ENCODE peak calls at places on chromosome 12, in four cellular contexts. Y, H, D and F are unnamed samples.

GRCh38 chr12:24742378-24742777 is 206.5 kb downstream of the BCAT1 start:
- DNase-seq in Y (peak), H (no peak), D (no peak), F (no peak)

GRCh38 chr12:124460771-124461170 is 106.6 kb downstream of the NCOR2 start:
- DNase-seq in Y (no peak), H (no peak), D (no peak), F (no peak)

GRCh38 chr12:14836336-14837210 is 6.8 kb downstream of the ART4 start:
- DNase-seq in Y (no peak), H (peak), D (peak), F (no peak)

GRCh38 chr12:124236651-124237050 is 58.2 kb upstream of the RFLNA start:
- DNase-seq in Y (no peak), H (peak), D (no peak), F (no peak)

GRCh38 chr12:15838986-15839385 is 43.2 kb upstream of the STRAP start:
- DNase-seq in Y (no peak), H (no peak), D (no peak), F (no peak)

GRCh38 chr12:78931466-78931990 is 67.0 kb downstream of the SYT1 start:
- DNase-seq in Y (no peak), H (no peak), D (peak), F (no peak)

GRCh38 chr12:112004041-112004440 is 8.9 kb downstream of the TMEM116 start:
- DNase-seq in Y (no peak), H (no peak), D (no peak), F (no peak)

GRCh38 chr12:109720152-109720855 is 6.7 kb downstream of the FAM222A start:
- DNase-seq in Y (no peak), H (no peak), D (no peak), F (no peak)

GRCh38 chr12:18794000-18794399 is 56.1 kb downstream of the CAPZA3 start:
- DNase-seq in Y (no peak), H (no peak), D (no peak), F (no peak)

GRCh38 chr12:29726321-29726692 is 57.4 kb downstream of the TMTC1 start:
- DNase-seq in Y (no peak), H (peak), D (peak), F (no peak)

GRCh38 chr12:64304571-64304970 is 82.5 kb upstream of the KICS2 start:
- DNase-seq in Y (no peak), H (no peak), D (no peak), F (no peak)

GRCh38 chr12:34601689-34602088 is 579.4 kb downstream of the ALG10 start:
- DNase-seq in Y (no peak), H (no peak), D (no peak), F (peak)

GRCh38 chr12:111964935-111965334 is 48.0 kb downstream of the TMEM116 start:
- DNase-seq in Y (no peak), H (no peak), D (no peak), F (no peak)

GRCh38 chr12:4779749-4780148 is 59.5 kb downstream of the GALNT8 start:
- DNase-seq in Y (no peak), H (no peak), D (no peak), F (no peak)

GRCh38 chr12:65609359-65609771 is 214.9 kb upstream of the HMGA2 start:
- DNase-seq in Y (no peak), H (peak), D (peak), F (no peak)

GRCh38 chr12:109582636-109583035 is 9.0 kb downstream of the MVK start:
- DNase-seq in Y (no peak), H (no peak), D (no peak), F (peak)

GRCh38 chr12:54197037-54197909 is 8.5 kb upstream of the SMUG1 start:
- DNase-seq in Y (peak), H (peak), D (peak), F (no peak)

GRCh38 chr12:120290541-120291312 is 976 bp downstream of the RNU4-2 start:
- DNase-seq in Y (no peak), H (no peak), D (no peak), F (no peak)

GRCh38 chr12:64525461-64526160 is 73.7 kb downstream of the TBK1 start:
- DNase-seq in Y (no peak), H (no peak), D (no peak), F (no peak)

GRCh38 chr12:80892597-80893445 is 44.9 kb downstream of the LIN7A start:
- DNase-seq in Y (no peak), H (no peak), D (peak), F (no peak)

GRCh38 chr12:105025890-105026289 is 39.8 kb downstream of the NOPCHAP1 start:
- DNase-seq in Y (no peak), H (peak), D (no peak), F (no peak)

GRCh38 chr12:45725631-45726593 is 3.6 kb upstream of the ARID2 start:
- DNase-seq in Y (no peak), H (peak), D (peak), F (no peak)

GRCh38 chr12:70031046-70031445 is 206.0 kb downstream of the MYRFL start:
- DNase-seq in Y (no peak), H (no peak), D (no peak), F (no peak)

GRCh38 chr12:59619461-59620240 is 23.8 kb downstream of the SLC16A7 start:
- DNase-seq in Y (no peak), H (no peak), D (no peak), F (no peak)

GRCh38 chr12:11577658-11578260 is 71.7 kb upstream of the ETV6 start:
- DNase-seq in Y (no peak), H (no peak), D (no peak), F (no peak)

GRCh38 chr12:80218925-80219714 is 119.8 kb downstream of the OTOGL start:
- DNase-seq in Y (no peak), H (no peak), D (no peak), F (no peak)

GRCh38 chr12:124727244-124727673 is 136.4 kb downstream of the SCARB1 start:
- DNase-seq in Y (peak), H (peak), D (no peak), F (peak)

GRCh38 chr12:29543036-29543435 is 45.5 kb upstream of the OVCH1 start:
- DNase-seq in Y (no peak), H (no peak), D (no peak), F (no peak)

GRCh38 chr12:22334696-22335290 is at the start of gene ST8SIA1:
- DNase-seq in Y (no peak), H (peak), D (peak), F (no peak)

GRCh38 chr12:97752129-97752528 is 289.5 kb downstream of the RMST start:
- DNase-seq in Y (no peak), H (no peak), D (no peak), F (no peak)

DNA sequence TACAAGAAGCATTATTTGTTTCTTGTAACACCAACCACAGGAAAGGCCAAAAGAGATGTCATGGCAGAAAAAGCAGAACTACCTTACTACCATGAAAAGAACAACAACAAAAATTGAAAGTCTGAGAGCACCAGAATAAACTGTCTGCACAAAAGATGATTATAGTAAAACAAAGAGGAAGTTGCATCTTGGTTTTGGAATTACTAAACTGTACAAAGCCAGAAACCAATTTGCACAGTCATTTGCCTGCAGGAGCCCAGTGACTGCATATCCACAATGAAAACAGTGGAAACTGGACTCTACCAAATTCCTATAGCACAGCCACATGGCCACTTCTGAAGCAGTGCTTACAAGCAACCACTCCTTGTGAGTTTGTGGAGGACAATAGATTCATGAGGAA is 276.2 kb downstream of the SSPN start:
- DNase-seq in Y (peak), H (peak), D (no peak), F (no peak)
- TF ChIP-seq CTCF in Y (no peak), H (no peak), D (no peak), F (no peak)

GRCh38 chr12:1994429-1995143 is 9.7 kb downstream of the DCP1B start:
- DNase-seq in Y (no peak), H (no peak), D (peak), F (no peak)
- TF ChIP-seq CTCF in Y (no peak), H (no peak), D (peak), F (peak)

GRCh38 chr12:122192441-122192840 is 9.5 kb downstream of the LRRC43 start:
- DNase-seq in Y (no peak), H (no peak), D (no peak), F (no peak)
- TF ChIP-seq CTCF in Y (no peak), H (no peak), D (no peak), F (no peak)

GRCh38 chr12:101173197-101173749 is 36.8 kb downstream of the SLC5A8 start:
- DNase-seq in Y (no peak), H (no peak), D (no peak), F (no peak)

GRCh38 chr12:101174576-101174975 is 35.5 kb downstream of the SLC5A8 start:
- DNase-seq in Y (no peak), H (no peak), D (no peak), F (no peak)

GRCh38 chr12:101168000-101168399 is 42.0 kb downstream of the SLC5A8 start:
- DNase-seq in Y (no peak), H (no peak), D (no peak), F (no peak)

GRCh38 chr12:101166866-101167265 is 43.2 kb downstream of the SLC5A8 start:
- DNase-seq in Y (no peak), H (no peak), D (no peak), F (no peak)

GRCh38 chr12:101172316-101172715 is 37.7 kb downstream of the SLC5A8 start:
- DNase-seq in Y (no peak), H (peak), D (peak), F (no peak)
- TF ChIP-seq CTCF in Y (no peak), H (no peak), D (peak), F (no peak)

GRCh38 chr12:122183588-122183940 is 641 bp downstream of the LRRC43 start:
- DNase-seq in Y (no peak), H (no peak), D (no peak), F (no peak)
- TF ChIP-seq CTCF in Y (no peak), H (no peak), D (no peak), F (no peak)

DNA sequence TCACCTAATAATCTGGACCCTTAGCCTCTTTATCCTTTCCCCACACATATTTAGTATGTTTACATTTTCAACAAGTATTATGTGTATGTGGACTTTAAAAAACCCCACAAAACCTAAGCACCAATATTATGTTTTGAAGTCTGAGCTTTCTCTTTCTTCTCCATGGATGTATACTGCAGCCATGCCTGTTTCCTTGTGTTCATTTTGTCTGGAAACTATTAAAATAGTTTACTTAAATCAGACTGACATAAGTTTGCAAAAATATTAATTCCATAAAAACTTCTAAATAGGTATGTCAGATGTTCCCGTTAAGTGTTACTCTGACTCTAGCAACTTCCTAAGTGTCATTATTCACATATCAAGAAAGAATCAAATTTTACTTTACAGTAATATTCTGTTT is 2.9 kb downstream of the HIGD1C start:
- DNase-seq in Y (no peak), H (no peak), D (no peak), F (no peak)
- TF ChIP-seq CTCF in Y (no peak), H (no peak), D (no peak), F (no peak)

DNA sequence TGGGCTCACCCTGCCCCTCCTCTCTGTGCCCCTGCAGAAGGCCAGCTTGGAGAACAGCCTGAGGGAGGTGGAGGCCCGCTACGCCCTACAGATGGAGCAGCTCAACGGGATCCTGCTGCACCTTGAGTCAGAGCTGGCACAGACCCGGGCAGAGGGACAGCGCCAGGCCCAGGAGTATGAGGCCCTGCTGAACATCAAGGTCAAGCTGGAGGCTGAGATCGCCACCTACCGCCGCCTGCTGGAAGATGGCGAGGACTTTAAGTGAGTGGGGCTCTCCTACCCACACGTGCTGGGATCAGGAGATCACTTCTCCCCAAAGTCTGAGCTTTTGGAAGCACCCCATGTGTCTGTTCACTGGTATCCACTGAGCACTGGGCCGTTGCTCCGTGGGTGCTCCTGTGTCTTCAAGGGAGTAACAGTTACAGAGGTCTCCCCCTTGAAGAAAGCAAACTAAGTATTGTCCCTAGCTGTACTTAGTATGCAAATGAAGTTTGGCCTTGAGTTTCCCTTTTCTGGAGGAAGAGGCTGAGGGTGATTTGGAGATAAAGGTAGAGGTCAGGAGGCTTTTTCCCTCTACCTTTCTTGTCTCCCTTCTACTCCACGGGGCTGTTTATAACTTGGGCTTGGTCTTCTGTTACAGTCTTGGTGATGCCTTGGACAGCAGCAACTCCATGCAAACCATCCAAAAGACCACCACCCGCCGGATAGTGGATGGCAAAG is 3.3 kb downstream of the KRT18 start:
- DNase-seq in Y (no peak), H (peak), D (no peak), F (peak)
- TF ChIP-seq CTCF in Y (no peak), H (peak), D (no peak), F (peak)